ENCODE peak calls at places on chromosomes 11 and 22, in eight cellular contexts. One of them, this sample, is unnamed. For H3K4me1, the result is how much of the 10 kb centered on the place peaks cover.

GRCh38 chr22:37520754-37521153 is 1.5 kb upstream of the CARD10 start:
- DNase-seq in A673: no peak
- DNase-seq in astrocyte: no peak
- DNase-seq in HCT116: no peak
- DNase-seq in fibroblast of lung: no peak
- DNase-seq in stomach: no peak
- DNase-seq in testis: peak
- DNase-seq in kidney: peak
- DNase-seq in this sample: no peak

GRCh38 chr11:18352581-18352980 is 30.2 kb downstream of the GTF2H1 start:
- DNase-seq in fibroblast of lung: no peak
- DNase-seq in testis: no peak
- DNase-seq in HCT116: no peak
- DNase-seq in kidney: no peak
- DNase-seq in astrocyte: no peak
- DNase-seq in A673: no peak
- DNase-seq in stomach: no peak
- DNase-seq in this sample: no peak

GRCh38 chr11:118625976-118626375 is 18.6 kb downstream of the PHLDB1 start:
- DNase-seq in stomach: no peak
- DNase-seq in testis: no peak
- DNase-seq in HCT116: no peak
- DNase-seq in astrocyte: no peak
- DNase-seq in A673: peak
- DNase-seq in fibroblast of lung: no peak
- DNase-seq in kidney: peak
- DNase-seq in this sample: no peak

GRCh38 chr11:134453441-134453840 is 41.4 kb upstream of the B3GAT1 start:
- DNase-seq in astrocyte: no peak
- DNase-seq in testis: no peak
- DNase-seq in fibroblast of lung: no peak
- DNase-seq in stomach: no peak
- DNase-seq in HCT116: no peak
- DNase-seq in A673: no peak
- DNase-seq in kidney: no peak
- DNase-seq in this sample: no peak

GRCh38 chr11:119974467-119974866 is 163.4 kb downstream of the TRIM29 start:
- DNase-seq in HCT116: no peak
- DNase-seq in kidney: no peak
- DNase-seq in stomach: no peak
- DNase-seq in fibroblast of lung: no peak
- DNase-seq in astrocyte: no peak
- DNase-seq in testis: peak
- DNase-seq in A673: no peak
- DNase-seq in this sample: no peak

GRCh38 chr22:49305966-49306631 is 521.6 kb downstream of the BRD1 start:
- DNase-seq in testis: peak
- DNase-seq in A673: no peak
- DNase-seq in astrocyte: no peak
- DNase-seq in HCT116: no peak
- DNase-seq in fibroblast of lung: no peak
- DNase-seq in stomach: peak
- DNase-seq in kidney: no peak
- DNase-seq in this sample: no peak

GRCh38 chr11:45949992-45950407 is 27.5 kb downstream of the LARGE2 start:
- DNase-seq in fibroblast of lung: no peak
- DNase-seq in HCT116: no peak
- DNase-seq in kidney: no peak
- DNase-seq in astrocyte: peak
- DNase-seq in A673: no peak
- DNase-seq in testis: no peak
- DNase-seq in stomach: no peak
- DNase-seq in this sample: no peak

GRCh38 chr11:105719073-105719846 is 109.4 kb downstream of the GRIA4 start:
- DNase-seq in fibroblast of lung: peak
- DNase-seq in stomach: no peak
- DNase-seq in testis: no peak
- DNase-seq in astrocyte: peak
- DNase-seq in A673: peak
- DNase-seq in kidney: no peak
- DNase-seq in HCT116: peak
- DNase-seq in this sample: no peak

GRCh38 chr11:636511-637332 is at the start of gene DRD4:
- DNase-seq in stomach: no peak
- DNase-seq in fibroblast of lung: no peak
- DNase-seq in testis: no peak
- DNase-seq in A673: no peak
- DNase-seq in astrocyte: no peak
- DNase-seq in kidney: peak
- DNase-seq in HCT116: no peak
- DNase-seq in this sample: no peak

GRCh38 chr11:114085965-114086364 is 26.5 kb downstream of the ZBTB16 start:
- DNase-seq in stomach: peak
- DNase-seq in testis: no peak
- DNase-seq in A673: no peak
- DNase-seq in kidney: no peak
- DNase-seq in HCT116: no peak
- DNase-seq in fibroblast of lung: no peak
- DNase-seq in astrocyte: no peak
- DNase-seq in this sample: no peak

GRCh38 chr11:107372439-107372838 is 85.2 kb downstream of the CWF19L2 start:
- DNase-seq in testis: no peak
- DNase-seq in fibroblast of lung: no peak
- DNase-seq in HCT116: no peak
- DNase-seq in kidney: no peak
- DNase-seq in A673: no peak
- DNase-seq in astrocyte: no peak
- DNase-seq in stomach: no peak
- DNase-seq in this sample: no peak

GRCh38 chr22:39216143-39216490 is 28.7 kb downstream of the PDGFB start:
- DNase-seq in testis: no peak
- DNase-seq in HCT116: no peak
- DNase-seq in astrocyte: no peak
- DNase-seq in kidney: peak
- DNase-seq in A673: no peak
- DNase-seq in stomach: no peak
- DNase-seq in fibroblast of lung: no peak
- DNase-seq in this sample: no peak

GRCh38 chr11:45272701-45273100 is 13.4 kb downstream of the SYT13 start:
- DNase-seq in kidney: no peak
- DNase-seq in fibroblast of lung: no peak
- DNase-seq in HCT116: no peak
- DNase-seq in testis: no peak
- DNase-seq in A673: no peak
- DNase-seq in stomach: no peak
- DNase-seq in astrocyte: no peak
- DNase-seq in this sample: no peak

GRCh38 chr22:20777420-20778177 is 3.7 kb downstream of the SERPIND1 start:
- DNase-seq in testis: no peak
- DNase-seq in stomach: no peak
- DNase-seq in HCT116: peak
- DNase-seq in A673: peak
- DNase-seq in astrocyte: peak
- DNase-seq in kidney: no peak
- DNase-seq in fibroblast of lung: peak
- DNase-seq in this sample: no peak

GRCh38 chr11:114738954-114739353 is 60.6 kb downstream of the NXPE2 start:
- DNase-seq in fibroblast of lung: peak
- DNase-seq in kidney: no peak
- DNase-seq in astrocyte: peak
- DNase-seq in testis: peak
- DNase-seq in HCT116: peak
- DNase-seq in A673: peak
- DNase-seq in stomach: peak
- DNase-seq in this sample: no peak

GRCh38 chr11:96050435-96051182 is 126.7 kb upstream of the MTMR2 start:
- DNase-seq in astrocyte: peak
- DNase-seq in HCT116: no peak
- DNase-seq in kidney: no peak
- DNase-seq in stomach: no peak
- DNase-seq in testis: no peak
- DNase-seq in A673: peak
- DNase-seq in fibroblast of lung: peak
- DNase-seq in this sample: no peak
- H3K4me1 ChIP-seq in astrocyte: under half
- H3K4me1 ChIP-seq in HCT116: under half
- H3K4me1 ChIP-seq in kidney: under half
- H3K4me1 ChIP-seq in stomach: under half
- H3K4me1 ChIP-seq in testis: under half
- H3K4me1 ChIP-seq in A673: under half
- H3K4me1 ChIP-seq in fibroblast of lung: under half
- H3K4me1 ChIP-seq in this sample: under half

GRCh38 chr11:62592216-62592815 is 993 bp upstream of the TUT1 start:
- DNase-seq in testis: peak
- DNase-seq in A673: no peak
- DNase-seq in fibroblast of lung: no peak
- DNase-seq in stomach: no peak
- DNase-seq in kidney: peak
- DNase-seq in astrocyte: no peak
- DNase-seq in HCT116: no peak
- DNase-seq in this sample: no peak

GRCh38 chr11:62588966-62589637 is 2.2 kb downstream of the TUT1 start:
- DNase-seq in A673: no peak
- DNase-seq in stomach: no peak
- DNase-seq in testis: no peak
- DNase-seq in astrocyte: no peak
- DNase-seq in kidney: peak
- DNase-seq in fibroblast of lung: peak
- DNase-seq in HCT116: no peak
- DNase-seq in this sample: no peak

GRCh38 chr11:62592989-62593421 is 1.7 kb upstream of the TUT1 start:
- DNase-seq in testis: no peak
- DNase-seq in stomach: no peak
- DNase-seq in kidney: no peak
- DNase-seq in A673: no peak
- DNase-seq in fibroblast of lung: no peak
- DNase-seq in HCT116: no peak
- DNase-seq in astrocyte: no peak
- DNase-seq in this sample: no peak

GRCh38 chr11:62593434-62594044 is 2.2 kb upstream of the TUT1 start:
- DNase-seq in fibroblast of lung: peak
- DNase-seq in HCT116: no peak
- DNase-seq in stomach: peak
- DNase-seq in kidney: peak
- DNase-seq in testis: peak
- DNase-seq in astrocyte: peak
- DNase-seq in A673: peak
- DNase-seq in this sample: no peak

DNA sequence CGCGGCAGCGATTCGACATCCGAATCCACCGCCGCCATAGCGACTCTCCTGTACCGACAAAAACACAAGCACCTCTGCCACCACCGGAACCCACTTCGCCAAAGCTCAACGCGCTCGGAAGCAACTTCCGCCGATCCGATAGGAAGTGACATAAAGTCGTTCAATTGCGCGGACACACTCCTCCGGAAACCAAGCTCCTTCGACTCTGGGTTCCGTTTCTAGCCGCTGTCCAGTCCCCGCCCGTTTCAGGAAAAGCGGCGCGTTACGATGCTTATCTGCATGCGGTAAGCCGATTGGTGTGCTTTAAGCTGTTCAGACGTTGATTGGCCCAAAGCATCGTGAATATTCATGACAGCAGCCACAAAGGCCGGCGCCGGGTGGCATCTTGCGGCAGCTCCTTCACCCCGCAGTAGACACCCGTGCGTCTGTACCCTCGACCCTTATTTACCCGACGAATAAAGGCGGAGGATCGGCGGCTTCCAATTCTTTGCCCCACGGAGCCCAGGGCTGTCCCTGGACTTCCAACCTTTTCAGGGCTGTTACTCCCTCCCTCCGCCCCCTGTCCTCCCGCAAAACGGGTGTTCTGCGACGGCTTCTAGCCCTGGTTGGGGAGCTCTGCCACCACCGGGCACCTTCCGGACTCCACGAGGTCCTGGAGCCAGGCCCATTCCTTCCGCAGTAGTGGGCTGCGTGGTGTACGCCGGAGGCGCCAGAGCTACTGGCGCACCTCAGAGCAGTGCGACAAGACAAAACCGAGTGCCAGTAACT is at the start of gene TUT1:
- DNase-seq in kidney: peak
- DNase-seq in HCT116: peak
- DNase-seq in testis: peak
- DNase-seq in A673: peak
- DNase-seq in astrocyte: peak
- DNase-seq in stomach: peak
- DNase-seq in fibroblast of lung: peak
- DNase-seq in this sample: peak
- TF ChIP-seq CTCF in kidney: peak
- TF ChIP-seq CTCF in HCT116: no peak
- TF ChIP-seq CTCF in testis: no peak
- TF ChIP-seq CTCF in A673: peak
- TF ChIP-seq CTCF in astrocyte: no peak
- TF ChIP-seq CTCF in stomach: peak
- TF ChIP-seq CTCF in fibroblast of lung: no peak
- TF ChIP-seq CTCF in this sample: no peak

GRCh38 chr11:47185305-47186075 is 744 bp downstream of the PACSIN3 start:
- DNase-seq in A673: peak
- DNase-seq in kidney: peak
- DNase-seq in astrocyte: no peak
- DNase-seq in fibroblast of lung: peak
- DNase-seq in testis: no peak
- DNase-seq in stomach: peak
- DNase-seq in HCT116: no peak
- DNase-seq in this sample: no peak
- H3K4me1 ChIP-seq in A673: under half
- H3K4me1 ChIP-seq in kidney: under half
- H3K4me1 ChIP-seq in astrocyte: under half
- H3K4me1 ChIP-seq in fibroblast of lung: under half
- H3K4me1 ChIP-seq in testis: under half
- H3K4me1 ChIP-seq in stomach: half or more
- H3K4me1 ChIP-seq in HCT116: under half
- H3K4me1 ChIP-seq in this sample: under half

GRCh38 chr11:43690929-43691328 is 10.4 kb downstream of the HSD17B12 start:
- DNase-seq in A673: no peak
- DNase-seq in fibroblast of lung: no peak
- DNase-seq in testis: no peak
- DNase-seq in kidney: no peak
- DNase-seq in stomach: no peak
- DNase-seq in HCT116: no peak
- DNase-seq in astrocyte: no peak
- DNase-seq in this sample: no peak

GRCh38 chr11:43689167-43689566 is 8.6 kb downstream of the HSD17B12 start:
- DNase-seq in stomach: no peak
- DNase-seq in kidney: no peak
- DNase-seq in testis: no peak
- DNase-seq in astrocyte: no peak
- DNase-seq in A673: no peak
- DNase-seq in HCT116: no peak
- DNase-seq in fibroblast of lung: no peak
- DNase-seq in this sample: no peak

GRCh38 chr11:43685483-43685882 is 4.9 kb downstream of the HSD17B12 start:
- DNase-seq in stomach: no peak
- DNase-seq in kidney: no peak
- DNase-seq in astrocyte: no peak
- DNase-seq in testis: no peak
- DNase-seq in A673: peak
- DNase-seq in fibroblast of lung: peak
- DNase-seq in HCT116: no peak
- DNase-seq in this sample: no peak

GRCh38 chr11:43686207-43686606 is 5.7 kb downstream of the HSD17B12 start:
- DNase-seq in fibroblast of lung: no peak
- DNase-seq in astrocyte: no peak
- DNase-seq in A673: no peak
- DNase-seq in testis: no peak
- DNase-seq in kidney: no peak
- DNase-seq in stomach: no peak
- DNase-seq in HCT116: no peak
- DNase-seq in this sample: no peak

GRCh38 chr11:43687120-43687791 is 6.7 kb downstream of the HSD17B12 start:
- DNase-seq in fibroblast of lung: peak
- DNase-seq in HCT116: no peak
- DNase-seq in A673: no peak
- DNase-seq in stomach: peak
- DNase-seq in kidney: peak
- DNase-seq in astrocyte: peak
- DNase-seq in testis: no peak
- DNase-seq in this sample: no peak
- TF ChIP-seq CTCF in fibroblast of lung: no peak
- TF ChIP-seq CTCF in HCT116: no peak
- TF ChIP-seq CTCF in A673: no peak
- TF ChIP-seq CTCF in stomach: no peak
- TF ChIP-seq CTCF in kidney: no peak
- TF ChIP-seq CTCF in astrocyte: no peak
- TF ChIP-seq CTCF in testis: no peak
- TF ChIP-seq CTCF in this sample: no peak

This sample was measured in vagina.